ENCODE peak calls at places on chromosome 3, in five cellular contexts. One of them, this sample, is unnamed.

GRCh38 chr3:157175678-157176077 is 15.7 kb upstream of the CCNL1 start:
- DNase-seq in thyroid gland: peak
- DNase-seq in esophagus squamous epithelium: no peak
- DNase-seq in heart right ventricle: no peak
- DNase-seq in AG04450: no peak
- DNase-seq in this sample: no peak

GRCh38 chr3:81425198-81425868 is 336.1 kb downstream of the GBE1 start:
- DNase-seq in thyroid gland: no peak
- DNase-seq in esophagus squamous epithelium: no peak
- DNase-seq in heart right ventricle: no peak
- DNase-seq in AG04450: no peak
- DNase-seq in this sample: no peak

GRCh38 chr3:127732303-127732702 is 59.6 kb downstream of the ABTB1 start:
- DNase-seq in thyroid gland: no peak
- DNase-seq in esophagus squamous epithelium: no peak
- DNase-seq in heart right ventricle: no peak
- DNase-seq in AG04450: no peak
- DNase-seq in this sample: no peak

GRCh38 chr3:116057403-116058006 is 387.8 kb downstream of the LSAMP start:
- DNase-seq in thyroid gland: no peak
- DNase-seq in esophagus squamous epithelium: no peak
- DNase-seq in heart right ventricle: no peak
- DNase-seq in AG04450: no peak
- DNase-seq in this sample: no peak

GRCh38 chr3:53217175-53217574 is 38.6 kb downstream of the TKT start:
- DNase-seq in thyroid gland: no peak
- DNase-seq in esophagus squamous epithelium: no peak
- DNase-seq in heart right ventricle: no peak
- DNase-seq in AG04450: no peak
- DNase-seq in this sample: no peak

GRCh38 chr3:76585794-76586392 is 454.0 kb upstream of the ROBO2 start:
- DNase-seq in thyroid gland: no peak
- DNase-seq in esophagus squamous epithelium: no peak
- DNase-seq in heart right ventricle: no peak
- DNase-seq in AG04450: no peak
- DNase-seq in this sample: no peak

GRCh38 chr3:127572735-127573134 is 17.8 kb downstream of the TPRA1 start:
- DNase-seq in thyroid gland: no peak
- DNase-seq in esophagus squamous epithelium: no peak
- DNase-seq in heart right ventricle: no peak
- DNase-seq in AG04450: no peak
- DNase-seq in this sample: no peak

GRCh38 chr3:121736112-121736511 is 13.4 kb downstream of the GOLGB1 start:
- DNase-seq in thyroid gland: no peak
- DNase-seq in esophagus squamous epithelium: no peak
- DNase-seq in heart right ventricle: no peak
- DNase-seq in AG04450: no peak
- DNase-seq in this sample: no peak

GRCh38 chr3:97948351-97949109 is 23.7 kb downstream of the RIOX2 start:
- DNase-seq in thyroid gland: no peak
- DNase-seq in esophagus squamous epithelium: no peak
- DNase-seq in heart right ventricle: no peak
- DNase-seq in AG04450: no peak
- DNase-seq in this sample: no peak

GRCh38 chr3:143060906-143061305 is 58.7 kb upstream of the CHST2 start:
- DNase-seq in thyroid gland: no peak
- DNase-seq in esophagus squamous epithelium: no peak
- DNase-seq in heart right ventricle: no peak
- DNase-seq in AG04450: no peak
- DNase-seq in this sample: no peak
- H3K4me3 ChIP-seq in thyroid gland: no peak
- H3K4me3 ChIP-seq in esophagus squamous epithelium: no peak
- H3K4me3 ChIP-seq in heart right ventricle: no peak
- H3K4me3 ChIP-seq in AG04450: no peak
- H3K4me3 ChIP-seq in this sample: no peak

GRCh38 chr3:58502832-58503231 is 10.9 kb downstream of the KCTD6 start:
- DNase-seq in thyroid gland: no peak
- DNase-seq in esophagus squamous epithelium: no peak
- DNase-seq in heart right ventricle: no peak
- DNase-seq in AG04450: no peak
- DNase-seq in this sample: no peak
- H3K4me3 ChIP-seq in thyroid gland: no peak
- H3K4me3 ChIP-seq in esophagus squamous epithelium: no peak
- H3K4me3 ChIP-seq in heart right ventricle: no peak
- H3K4me3 ChIP-seq in AG04450: no peak
- H3K4me3 ChIP-seq in this sample: no peak

DNA sequence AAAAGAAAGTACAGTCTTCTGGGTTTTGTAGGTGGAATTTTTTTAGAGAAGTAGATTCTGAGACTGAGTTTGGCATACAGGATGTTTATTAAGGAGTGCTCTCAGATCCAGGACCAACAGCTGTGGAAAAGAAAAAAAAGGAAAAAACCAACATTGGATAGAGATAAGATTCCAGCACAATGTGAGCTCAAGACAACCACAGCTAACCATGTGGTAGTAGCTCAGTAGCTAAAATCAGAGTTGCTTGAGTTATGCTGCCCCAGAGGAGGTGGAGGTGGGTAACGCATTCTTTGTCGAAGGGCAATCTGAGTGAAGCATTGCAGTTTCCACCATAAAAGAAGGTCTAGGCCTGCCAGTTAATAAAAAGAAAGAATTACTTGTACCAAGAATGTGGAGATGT is 904.3 kb downstream of the NSUN3 start:
- DNase-seq in thyroid gland: no peak
- DNase-seq in esophagus squamous epithelium: no peak
- DNase-seq in heart right ventricle: no peak
- DNase-seq in AG04450: no peak
- DNase-seq in this sample: no peak
- H3K4me3 ChIP-seq in thyroid gland: no peak
- H3K4me3 ChIP-seq in esophagus squamous epithelium: no peak
- H3K4me3 ChIP-seq in heart right ventricle: no peak
- H3K4me3 ChIP-seq in AG04450: no peak
- H3K4me3 ChIP-seq in this sample: no peak

GRCh38 chr3:152474585-152474984 is 205.9 kb downstream of the MBNL1 start:
- DNase-seq in thyroid gland: no peak
- DNase-seq in esophagus squamous epithelium: no peak
- DNase-seq in heart right ventricle: peak
- DNase-seq in AG04450: no peak
- DNase-seq in this sample: peak

GRCh38 chr3:152472606-152472954 is 203.9 kb downstream of the MBNL1 start:
- DNase-seq in thyroid gland: no peak
- DNase-seq in esophagus squamous epithelium: no peak
- DNase-seq in heart right ventricle: no peak
- DNase-seq in AG04450: no peak
- DNase-seq in this sample: no peak

GRCh38 chr3:152470095-152470494 is 201.4 kb downstream of the MBNL1 start:
- DNase-seq in thyroid gland: no peak
- DNase-seq in esophagus squamous epithelium: no peak
- DNase-seq in heart right ventricle: no peak
- DNase-seq in AG04450: no peak
- DNase-seq in this sample: no peak

GRCh38 chr3:152470893-152471292 is 202.2 kb downstream of the MBNL1 start:
- DNase-seq in thyroid gland: no peak
- DNase-seq in esophagus squamous epithelium: no peak
- DNase-seq in heart right ventricle: no peak
- DNase-seq in AG04450: no peak
- DNase-seq in this sample: no peak

DNA sequence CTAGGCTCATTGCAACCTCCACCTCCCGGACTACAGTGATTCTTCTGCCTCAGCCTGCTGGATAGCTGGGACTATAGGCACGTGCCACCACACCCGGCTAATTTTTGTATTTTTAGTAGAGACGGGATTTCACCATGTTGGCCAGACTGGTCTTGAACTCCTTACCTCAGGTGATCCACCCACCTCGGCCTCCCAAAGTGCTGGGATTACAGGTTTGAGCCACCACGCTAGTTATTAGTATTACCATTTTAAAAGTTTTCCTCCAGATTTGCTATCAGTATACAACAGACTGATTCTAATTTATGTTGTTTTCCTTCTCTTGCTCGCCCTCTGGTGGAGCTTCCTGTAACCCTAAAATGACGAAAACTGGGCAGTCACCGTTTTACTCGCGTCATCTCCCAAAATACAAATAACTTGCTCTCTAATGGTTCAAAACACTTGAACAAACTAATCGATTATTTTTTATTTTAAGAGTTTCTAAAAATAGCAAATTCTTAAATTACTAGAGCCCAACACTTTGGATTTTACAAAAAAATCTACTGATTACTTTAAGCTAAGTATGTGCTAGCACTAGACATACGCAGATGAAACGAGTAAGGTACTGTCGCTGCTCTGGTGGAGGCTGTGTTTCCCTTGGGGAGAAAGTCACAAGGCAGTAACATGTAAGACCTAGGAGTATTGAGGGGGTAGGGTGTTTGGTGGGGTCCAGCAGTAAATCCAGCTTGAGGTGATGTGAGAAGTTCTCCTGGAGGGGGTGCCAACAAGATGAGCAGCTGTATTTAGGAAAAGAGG is 203.3 kb downstream of the MBNL1 start:
- DNase-seq in thyroid gland: peak
- DNase-seq in esophagus squamous epithelium: no peak
- DNase-seq in heart right ventricle: peak
- DNase-seq in AG04450: no peak
- DNase-seq in this sample: peak
- H3K4me3 ChIP-seq in thyroid gland: no peak
- H3K4me3 ChIP-seq in esophagus squamous epithelium: no peak
- H3K4me3 ChIP-seq in heart right ventricle: no peak
- H3K4me3 ChIP-seq in AG04450: no peak
- H3K4me3 ChIP-seq in this sample: no peak

This sample was measured in skeletal muscle cell.